ENCODE peak calls at places on chromosomes 3 and 15, in five cellular contexts. F is C1 segment of cervical spinal cord, L is IMR-90, J is retina, T is hepatocyte. H is an unnamed sample.

GRCh38 chr3:22121068-22121706 is 370.2 kb upstream of the ZNF385D start:
- DNase-seq in L (no peak), J (peak), F (no peak), T (no peak), H (no peak)

GRCh38 chr3:115292131-115292530 is 145.0 kb upstream of the ZBTB20 start:
- DNase-seq in T (no peak), F (no peak), J (no peak), L (no peak), H (no peak)

GRCh38 chr3:129688310-129688895 is 81.9 kb upstream of the PLXND1 start:
- DNase-seq in T (peak), L (peak), J (peak), F (no peak), H (peak)

GRCh38 chr3:84175449-84175848 is 783.3 kb upstream of the CADM2 start:
- DNase-seq in L (no peak), F (no peak), J (no peak), T (no peak), H (no peak)

GRCh38 chr15:95799286-95800187 is 531.0 kb upstream of the NR2F2 start:
- DNase-seq in L (peak), F (no peak), T (peak), J (no peak), H (peak)

GRCh38 chr3:65914032-65914739 is 124.5 kb downstream of the MAGI1 start:
- DNase-seq in F (no peak), T (no peak), J (peak), L (no peak), H (no peak)

GRCh38 chr15:51144021-51144532 is 49.4 kb upstream of the TNFAIP8L3 start:
- DNase-seq in L (peak), J (no peak), T (no peak), F (no peak), H (peak)

GRCh38 chr3:113166719-113167492 is 44.5 kb upstream of the BOC start:
- DNase-seq in F (no peak), T (peak), J (peak), L (peak), H (peak)

GRCh38 chr3:125582707-125583106 is 12.6 kb downstream of the OSBPL11 start:
- DNase-seq in T (peak), L (peak), F (no peak), J (no peak), H (no peak)

GRCh38 chr3:48180021-48180420 is 8.2 kb downstream of the CDC25A start:
- DNase-seq in J (no peak), L (no peak), T (no peak), F (no peak), H (no peak)

GRCh38 chr3:9970020-9970652 is 16.5 kb downstream of the EMC3 start:
- DNase-seq in J (no peak), F (no peak), L (peak), T (no peak), H (peak)

GRCh38 chr3:150303776-150304175 is 104.3 kb upstream of the TSC22D2 start:
- DNase-seq in J (no peak), F (no peak), L (no peak), T (no peak), H (no peak)

GRCh38 chr3:131903988-131904415 is 130.8 kb downstream of the CPNE4 start:
- DNase-seq in J (no peak), L (peak), F (no peak), T (peak), H (peak)

GRCh38 chr3:194775266-194775665 is 89.6 kb downstream of the FAM43A start:
- DNase-seq in J (no peak), L (no peak), T (no peak), F (no peak), H (no peak)

GRCh38 chr3:159305017-159305416 is 503.2 kb downstream of the MFSD1 start:
- DNase-seq in J (no peak), L (no peak), F (no peak), T (no peak), H (no peak)

GRCh38 chr15:71375934-71376333 is 260.7 kb downstream of the THSD4 start:
- DNase-seq in T (no peak), L (peak), J (no peak), F (no peak), H (no peak)

GRCh38 chr15:80606571-80606970 is 88.5 kb upstream of the ABHD17C start:
- DNase-seq in J (no peak), F (no peak), L (no peak), T (no peak), H (no peak)

GRCh38 chr15:28004143-28005003 is 94.7 kb downstream of the OCA2 start:
- DNase-seq in T (no peak), F (no peak), L (no peak), J (no peak), H (no peak)

GRCh38 chr15:29601811-29602210 is 220.5 kb downstream of the TJP1 start:
- DNase-seq in J (no peak), F (no peak), L (no peak), T (no peak), H (no peak)

GRCh38 chr3:159775372-159775961 is 213.2 kb upstream of the IL12A start:
- DNase-seq in T (no peak), L (peak), J (peak), F (no peak), H (peak)

GRCh38 chr3:187382609-187383151 is 14.5 kb downstream of the RTP4 start:
- DNase-seq in T (peak), J (peak), L (peak), F (no peak), H (peak)

GRCh38 chr3:130759692-130760338 is 13.2 kb upstream of the PIK3R4 start:
- DNase-seq in F (no peak), J (peak), T (peak), L (peak), H (peak)

GRCh38 chr3:99686955-99687612 is 48.7 kb downstream of the COL8A1 start:
- DNase-seq in F (no peak), L (peak), T (peak), J (peak), H (peak)

GRCh38 chr3:146099316-146099715 is 61.7 kb downstream of the PLOD2 start:
- DNase-seq in J (no peak), T (no peak), F (no peak), L (no peak), H (no peak)

GRCh38 chr3:76685858-76686257 is 354.0 kb upstream of the ROBO2 start:
- DNase-seq in J (no peak), T (peak), L (no peak), F (no peak), H (no peak)

GRCh38 chr15:88653200-88654064 is 14.6 kb downstream of the ISG20 start:
- DNase-seq in L (no peak), J (no peak), T (no peak), F (no peak), H (no peak)

GRCh38 chr15:72197045-72197459 is 535 bp downstream of the GRAMD2A start:
- DNase-seq in L (no peak), J (peak), T (no peak), F (no peak), H (no peak)

GRCh38 chr3:129983561-129983960 is 9.0 kb downstream of the TRH start:
- DNase-seq in F (no peak), J (no peak), T (no peak), L (no peak), H (no peak)

GRCh38 chr3:116896116-116896515 is 186.5 kb downstream of the TUSC7 start:
- DNase-seq in J (no peak), F (no peak), T (peak), L (no peak), H (no peak)

GRCh38 chr3:17605934-17606333 is 136.5 kb downstream of the TBC1D5 start:
- DNase-seq in T (no peak), L (no peak), J (no peak), F (no peak), H (no peak)

GRCh38 chr3:196518999-196519737 is 4.0 kb upstream of the SMCO1 start:
- DNase-seq in L (peak), J (no peak), F (no peak), T (peak), H (peak)

GRCh38 chr3:11413071-11413470 is 140.9 kb downstream of the ATG7 start:
- DNase-seq in L (no peak), T (no peak), F (no peak), J (no peak), H (no peak)

GRCh38 chr15:25767356-25768151 is 95.6 kb downstream of the ATP10A start:
- DNase-seq in T (no peak), J (no peak), F (no peak), L (no peak), H (no peak)

GRCh38 chr3:130508970-130509369 is 8.0 kb upstream of the COL6A6 start:
- DNase-seq in F (no peak), L (no peak), J (peak), T (peak), H (peak)

GRCh38 chr15:96171842-96172241 is 158.7 kb upstream of the NR2F2 start:
- DNase-seq in F (no peak), T (peak), J (no peak), L (peak), H (peak)

GRCh38 chr15:58532126-58532525 is 100.3 kb downstream of the LIPC start:
- DNase-seq in T (no peak), F (no peak), J (no peak), L (no peak), H (no peak)

H was measured in fibroblast of villous mesenchyme.